ENCODE peak calls at places on chromosomes 4 and X, in ten cellular contexts. Y is pons; V is NCI-H2081; P is HCT116; Z is iPS DF 6.9; U is NB4; Q is activated CD4-positive, alpha-beta T cell treated with anti-CD3 and anti-CD28 coated beads, Interleukin-2, amount 50 U/mL, for 1 hour; L is lung; M is naive thymus-derived CD4-positive, alpha-beta T cell; S is Right ventricle myocardium inferior. B is an unnamed sample.

GRCh38 chr4:177441061-177441802 is 1.0 kb downstream of the AGA start:
- DNase-seq in M (no peak), Y (peak; percentile 47), V (no peak), L (no peak), P (no peak), S (peak; percentile 52), U (peak; percentile 87), Z (no peak), Q (no peak), B (no peak)

GRCh38 chr4:34170941-34171340 is 2073.4 kb downstream of the ARAP2 start:
- DNase-seq in V (no peak), S (no peak), Z (no peak), P (no peak), M (no peak), Y (no peak), U (no peak), Q (no peak), L (no peak), B (no peak)

GRCh38 chr4:77877167-77877566 is 14.5 kb downstream of the MRPL1 start:
- DNase-seq in Q (no peak), Y (no peak), V (no peak), Z (no peak), U (no peak), L (no peak), S (no peak), M (no peak), P (no peak), B (no peak)

GRCh38 chr4:163111588-163111987 is 55.1 kb downstream of the NAF1 start:
- DNase-seq in P (no peak), Z (no peak), Q (no peak), V (no peak), S (no peak), M (no peak), U (no peak), L (no peak), Y (no peak), B (no peak)

GRCh38 chrX:1542994-1543725 is 6.2 kb upstream of the P2RY8 start:
- DNase-seq in S (no peak), V (no peak), Z (no peak), M (no peak), U (no peak), P (no peak), Q (no peak), L (no peak), Y (no peak), B (no peak)

GRCh38 chrX:132023896-132024386 is 839 bp downstream of the STK26 start:
- DNase-seq in Y (no peak), V (peak; percentile 36), M (peak; percentile 8), S (peak; percentile 60), L (peak; percentile 31), Q (peak; percentile 27), Z (no peak), U (peak; percentile 76), P (no peak), B (no peak)

GRCh38 chr4:109321232-109321631 is 18.8 kb upstream of the COL25A1 start:
- DNase-seq in P (no peak), Q (no peak), Y (no peak), Z (no peak), U (peak; percentile 8), S (no peak), V (no peak), M (no peak), L (no peak), B (no peak)

GRCh38 chrX:143781103-143781502 is 60.6 kb upstream of the SPANXN2 start:
- DNase-seq in L (no peak), Y (no peak), Z (no peak), Q (no peak), M (no peak), U (no peak), P (no peak), V (no peak), S (no peak), B (no peak)

GRCh38 chr4:134421734-134422133 is 220.1 kb upstream of the PABPC4L start:
- DNase-seq in P (no peak), L (no peak), Y (no peak), S (no peak), Z (no peak), M (no peak), V (no peak), U (no peak), Q (no peak), B (no peak)

GRCh38 chr4:17475481-17475880 is 36.4 kb downstream of the QDPR start:
- DNase-seq in S (no peak), Z (no peak), V (no peak), U (no peak), L (no peak), Q (no peak), Y (no peak), P (no peak), M (no peak), B (no peak)

GRCh38 chrX:24175276-24175675 is 25.7 kb downstream of the ZFX start:
- DNase-seq in U (no peak), L (no peak), V (no peak), P (no peak), Q (no peak), S (no peak), Z (no peak), Y (no peak), M (no peak), B (no peak)

GRCh38 chrX:106932492-106932923 is 12.3 kb downstream of the CLDN2 start:
- DNase-seq in U (no peak), Z (no peak), Q (no peak), V (no peak), M (no peak), P (no peak), L (no peak), S (no peak), Y (no peak), B (no peak)

GRCh38 chr4:128782076-128782715 is 27.3 kb upstream of the JADE1 start:
- DNase-seq in M (peak; percentile 11), L (no peak), P (peak; percentile 18), V (no peak), Y (peak; percentile 46), Z (no peak), S (no peak), U (peak; percentile 40), Q (peak; percentile 62), B (peak; percentile 46)

GRCh38 chr4:86963697-86964096 is 28.9 kb downstream of the AFF1 start:
- DNase-seq in M (no peak), Z (no peak), P (peak; percentile 50), Y (no peak), V (no peak), U (no peak), Q (no peak), S (no peak), L (no peak), B (no peak)